ENCODE peak calls at places on chromosome 9, in eight cellular contexts. V is cardiac muscle cell, S is breast epithelium, Z is uterus, C is tibial nerve, U is left ventricle myocardium inferior, Q is keratinocyte, X is stomach. F is an unnamed sample. For H3K4me1, the result is how much of the 10 kb centered on the place peaks cover.

GRCh38 chr9:6054280-6055099 is 39.1 kb upstream of the RANBP6 start:
- DNase-seq in V (peak), S (no peak), Z (peak), C (peak), U (peak), Q (peak), X (peak), F (peak)

GRCh38 chr9:27491164-27491563 is 32.9 kb upstream of the IFNK start:
- DNase-seq in V (peak), S (no peak), Z (no peak), C (no peak), U (no peak), Q (peak), X (no peak), F (no peak)

GRCh38 chr9:36632892-36633291 is 60.2 kb downstream of the MELK start:
- DNase-seq in V (peak), S (no peak), Z (no peak), C (no peak), U (no peak), Q (no peak), X (no peak), F (no peak)

GRCh38 chr9:82062245-82062644 is 73.7 kb downstream of the SPATA31D1 start:
- DNase-seq in V (no peak), S (no peak), Z (no peak), C (no peak), U (no peak), Q (no peak), X (no peak), F (no peak)

GRCh38 chr9:87682618-87683017 is 43.3 kb upstream of the CTSL start:
- DNase-seq in V (no peak), S (no peak), Z (no peak), C (no peak), U (no peak), Q (no peak), X (no peak), F (peak)

GRCh38 chr9:18194316-18194715 is 279.6 kb upstream of the ADAMTSL1 start:
- DNase-seq in V (no peak), S (no peak), Z (no peak), C (no peak), U (no peak), Q (no peak), X (no peak), F (no peak)

GRCh38 chr9:131625848-131626670 is 80.7 kb downstream of the PRRT1B start:
- DNase-seq in V (no peak), S (no peak), Z (no peak), C (no peak), U (no peak), Q (no peak), X (no peak), F (no peak)

GRCh38 chr9:83572524-83572923 is 34.3 kb upstream of the FRMD3 start:
- DNase-seq in V (peak), S (no peak), Z (no peak), C (no peak), U (no peak), Q (no peak), X (no peak), F (no peak)

GRCh38 chr9:113387560-113388230 is 10.9 kb upstream of the HDHD3 start:
- DNase-seq in V (no peak), S (no peak), Z (no peak), C (no peak), U (no peak), Q (no peak), X (peak), F (no peak)

GRCh38 chr9:96379461-96379860 is 4.0 kb downstream of the SLC35D2 start:
- DNase-seq in V (no peak), S (no peak), Z (no peak), C (no peak), U (no peak), Q (no peak), X (no peak), F (no peak)

GRCh38 chr9:137630684-137631083 is 11.9 kb downstream of the EHMT1 start:
- DNase-seq in V (peak), S (no peak), Z (no peak), C (no peak), U (no peak), Q (no peak), X (no peak), F (no peak)

GRCh38 chr9:126621919-126622735 is 8.4 kb downstream of the LMX1B start:
- DNase-seq in V (no peak), S (peak), Z (no peak), C (no peak), U (no peak), Q (no peak), X (no peak), F (no peak)

GRCh38 chr9:71683598-71684235 is 84.6 kb downstream of the CEMIP2 start:
- DNase-seq in V (peak), S (peak), Z (peak), C (no peak), U (no peak), Q (peak), X (no peak), F (no peak)

GRCh38 chr9:95107001-95107749 is 210.3 kb downstream of the FANCC start:
- DNase-seq in V (peak), S (no peak), Z (peak), C (peak), U (no peak), Q (no peak), X (no peak), F (no peak)

GRCh38 chr9:87337335-87338074 is 160.2 kb upstream of the DAPK1 start:
- DNase-seq in V (peak), S (peak), Z (peak), C (no peak), U (no peak), Q (peak), X (no peak), F (no peak)

GRCh38 chr9:88852794-88853193 is 138.5 kb upstream of the S1PR3 start:
- DNase-seq in V (peak), S (no peak), Z (no peak), C (no peak), U (peak), Q (peak), X (no peak), F (no peak)

GRCh38 chr9:105333076-105333475 is 88.6 kb downstream of the SLC44A1 start:
- DNase-seq in V (peak), S (no peak), Z (no peak), C (no peak), U (no peak), Q (no peak), X (no peak), F (no peak)

GRCh38 chr9:129392093-129392541 is 214.1 kb upstream of the IER5L start:
- DNase-seq in V (no peak), S (no peak), Z (peak), C (no peak), U (no peak), Q (no peak), X (no peak), F (no peak)

GRCh38 chr9:113737414-113738271 is 138.5 kb upstream of the ZNF618 start:
- DNase-seq in V (peak), S (peak), Z (peak), C (no peak), U (no peak), Q (no peak), X (peak), F (peak)

GRCh38 chr9:131270171-131271015 is 5.9 kb downstream of the FAM78A start:
- DNase-seq in V (peak), S (peak), Z (peak), C (peak), U (peak), Q (no peak), X (peak), F (peak)

GRCh38 chr9:36492849-36493248 is 79.8 kb upstream of the MELK start:
- DNase-seq in V (peak), S (no peak), Z (no peak), C (no peak), U (no peak), Q (no peak), X (no peak), F (no peak)

GRCh38 chr9:93422987-93423386 is 28.5 kb upstream of the FAM120A start:
- DNase-seq in V (no peak), S (no peak), Z (no peak), C (no peak), U (no peak), Q (no peak), X (no peak), F (no peak)

GRCh38 chr9:16924311-16924915 is 53.9 kb upstream of the BNC2 start:
- DNase-seq in V (no peak), S (no peak), Z (no peak), C (no peak), U (no peak), Q (no peak), X (no peak), F (no peak)

GRCh38 chr9:27282269-27282668 is 14.7 kb downstream of the EQTN start:
- DNase-seq in V (no peak), S (no peak), Z (no peak), C (no peak), U (no peak), Q (no peak), X (no peak), F (no peak)

GRCh38 chr9:81849631-81850259 is 78.5 kb upstream of the SPATA31D4 start:
- DNase-seq in V (no peak), S (no peak), Z (no peak), C (no peak), U (no peak), Q (no peak), X (no peak), F (no peak)

GRCh38 chr9:94861589-94862241 is 135.2 kb downstream of the AOPEP start:
- DNase-seq in V (peak), S (no peak), Z (peak), C (no peak), U (no peak), Q (no peak), X (no peak), F (no peak)

GRCh38 chr9:69824497-69825252 is 4.1 kb downstream of the CFAP95 start:
- DNase-seq in V (no peak), S (no peak), Z (no peak), C (no peak), U (no peak), Q (no peak), X (no peak), F (no peak)

GRCh38 chr9:86529496-86530275 is 175.5 kb upstream of the TUT7 start:
- DNase-seq in V (no peak), S (no peak), Z (no peak), C (no peak), U (no peak), Q (no peak), X (no peak), F (no peak)

GRCh38 chr9:83906144-83906543 is 15.1 kb downstream of the KIF27 start:
- DNase-seq in V (no peak), S (no peak), Z (no peak), C (no peak), U (no peak), Q (no peak), X (no peak), F (no peak)

GRCh38 chr9:72324974-72325373 is 40.0 kb downstream of the ZFAND5 start:
- DNase-seq in V (no peak), S (no peak), Z (no peak), C (no peak), U (no peak), Q (no peak), X (no peak), F (no peak)

GRCh38 chr9:124583134-124583533 is 75.9 kb upstream of the NR5A1 start:
- DNase-seq in V (no peak), S (no peak), Z (no peak), C (no peak), U (no peak), Q (no peak), X (no peak), F (no peak)

GRCh38 chr9:1231998-1232919 is 182.1 kb downstream of the DMRT2 start:
- DNase-seq in V (peak), S (peak), Z (peak), C (peak), U (peak), Q (no peak), X (peak), F (peak)

GRCh38 chr9:36566813-36567217 is 5.9 kb upstream of the MELK start:
- DNase-seq in V (peak), S (peak), Z (no peak), C (no peak), U (no peak), Q (no peak), X (peak), F (no peak)

GRCh38 chr9:123723135-123723875 is 206.6 kb downstream of the DENND1A start:
- DNase-seq in V (no peak), S (no peak), Z (no peak), C (no peak), U (no peak), Q (no peak), X (no peak), F (no peak)

GRCh38 chr9:121275781-121276658 is 8.1 kb downstream of the GSN start:
- DNase-seq in V (no peak), S (no peak), Z (no peak), C (no peak), U (no peak), Q (no peak), X (no peak), F (no peak)

GRCh38 chr9:121279841-121280388 is 12.0 kb downstream of the GSN start:
- DNase-seq in V (no peak), S (no peak), Z (no peak), C (peak), U (no peak), Q (no peak), X (no peak), F (no peak)

GRCh38 chr9:121277026-121277425 is 9.1 kb downstream of the GSN start:
- DNase-seq in V (no peak), S (no peak), Z (no peak), C (no peak), U (no peak), Q (no peak), X (no peak), F (no peak)

GRCh38 chr9:121278535-121279169 is 10.7 kb downstream of the GSN start:
- DNase-seq in V (peak), S (peak), Z (peak), C (peak), U (no peak), Q (peak), X (peak), F (peak)

DNA sequence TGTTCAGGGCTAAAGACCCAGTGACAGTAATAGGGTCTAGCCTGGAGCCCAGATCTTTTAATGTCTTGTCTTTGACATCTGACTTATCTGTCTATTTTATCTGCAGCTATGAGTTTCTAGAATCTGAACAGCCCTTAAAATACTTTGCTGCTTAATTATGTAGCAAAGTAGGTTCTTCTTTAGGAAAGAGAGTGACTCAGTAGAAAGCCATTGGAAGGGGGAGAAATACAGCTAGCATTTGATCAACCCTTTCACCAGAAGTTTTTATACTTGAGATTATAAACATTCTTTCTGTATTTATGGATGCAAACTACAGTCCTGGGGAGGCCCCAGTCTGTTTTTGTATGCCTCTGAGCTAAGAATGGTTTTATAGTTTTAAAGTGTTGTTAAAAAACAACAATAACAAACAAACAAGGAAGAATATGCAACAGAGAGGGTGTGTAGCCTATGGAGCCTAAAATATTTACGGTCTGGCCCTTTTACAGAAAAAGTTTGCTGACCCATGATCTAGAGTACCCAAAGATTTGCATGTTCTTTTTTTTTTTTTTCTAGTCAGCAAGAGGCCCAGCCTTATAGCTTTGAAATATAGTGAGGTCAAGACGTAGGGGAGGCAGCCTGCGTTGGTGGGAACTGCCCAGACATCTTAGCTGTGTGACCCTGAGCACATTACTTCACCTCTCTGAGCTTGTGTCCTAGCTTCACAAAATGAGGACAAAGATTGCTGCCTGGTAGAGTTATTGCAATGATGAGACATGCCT is 9.7 kb downstream of the GSN start:
- DNase-seq in V (peak), S (no peak), Z (no peak), C (no peak), U (no peak), Q (no peak), X (no peak), F (no peak)
- H3K4me1 ChIP-seq in V (under half), S (under half), Z (under half), C (half or more), U (half or more), Q (half or more), X (half or more), F (under half)

GRCh38 chr9:127916665-127917581 is at the start of gene ST6GALNAC4:
- DNase-seq in V (peak), S (peak), Z (peak), C (peak), U (peak), Q (no peak), X (peak), F (peak)

GRCh38 chr9:127919253-127919815 is 2.5 kb upstream of the ST6GALNAC4 start:
- DNase-seq in V (peak), S (peak), Z (peak), C (peak), U (peak), Q (peak), X (peak), F (peak)

GRCh38 chr9:127917603-127918002 is 762 bp upstream of the ST6GALNAC4 start:
- DNase-seq in V (no peak), S (no peak), Z (no peak), C (no peak), U (no peak), Q (no peak), X (no peak), F (no peak)

GRCh38 chr9:127920794-127921193 is 4.0 kb upstream of the ST6GALNAC4 start:
- DNase-seq in V (no peak), S (no peak), Z (no peak), C (no peak), U (no peak), Q (no peak), X (no peak), F (no peak)

DNA sequence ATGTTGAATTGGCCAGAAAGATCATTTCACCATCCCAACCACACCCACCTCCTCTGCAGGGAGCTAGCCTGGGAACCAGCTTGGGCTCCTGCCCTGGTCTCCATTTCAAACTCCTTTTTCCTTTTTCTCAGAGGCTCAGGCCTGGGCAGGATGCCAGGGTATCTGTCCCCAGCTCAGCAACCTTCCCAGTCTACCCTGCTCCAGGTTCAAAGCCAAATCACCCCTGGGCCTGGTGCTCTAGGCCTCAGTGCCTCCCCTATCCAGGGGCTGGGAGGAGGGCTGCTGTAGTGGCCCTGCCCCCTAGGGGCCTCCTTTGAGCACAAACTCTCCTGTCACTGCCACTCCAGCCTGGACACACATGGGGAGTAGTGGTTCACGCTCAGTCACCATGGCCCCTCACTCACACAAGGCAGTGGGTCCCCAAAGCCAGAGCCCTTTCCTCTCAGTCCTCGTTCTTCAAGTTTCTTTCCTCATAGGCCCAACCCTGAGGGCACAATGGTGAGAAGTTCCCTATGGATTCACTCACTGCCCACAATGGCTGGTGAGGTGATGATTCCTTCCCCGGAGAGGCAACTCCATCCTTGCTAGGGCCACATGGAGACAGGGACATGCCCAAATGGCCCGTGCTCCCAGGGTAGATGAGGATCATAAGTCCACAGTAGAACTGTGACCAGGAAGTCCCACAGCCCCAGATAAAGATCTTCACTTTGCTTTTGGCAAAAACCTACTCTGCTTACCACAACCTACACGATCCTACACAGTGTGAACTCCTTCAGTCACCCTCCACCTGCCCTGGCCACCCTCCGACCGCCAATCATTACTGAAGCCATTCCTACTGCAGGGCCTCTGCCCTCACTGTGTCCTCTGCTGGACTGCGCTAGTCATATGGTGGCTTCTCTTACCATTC is 1.6 kb upstream of the ST6GALNAC4 start:
- DNase-seq in V (peak), S (no peak), Z (no peak), C (no peak), U (no peak), Q (no peak), X (no peak), F (no peak)
- TF ChIP-seq CTCF in V (no peak), S (no peak), Z (no peak), C (no peak), U (peak), Q (no peak), X (no peak), F (no peak)

GRCh38 chr9:136396219-136396515 is 3.8 kb downstream of the SNAPC4 start:
- DNase-seq in V (no peak), S (no peak), Z (no peak), C (no peak), U (no peak), Q (no peak), X (no peak), F (no peak)

GRCh38 chr9:136399176-136400037 is 563 bp downstream of the SNAPC4 start:
- DNase-seq in V (peak), S (no peak), Z (no peak), C (no peak), U (no peak), Q (no peak), X (no peak), F (no peak)

GRCh38 chr9:136400038-136400834 is at the start of gene SNAPC4:
- DNase-seq in V (peak), S (peak), Z (peak), C (peak), U (peak), Q (peak), X (peak), F (peak)

GRCh38 chr9:136397643-136398042 is 2.3 kb downstream of the SNAPC4 start:
- DNase-seq in V (no peak), S (no peak), Z (no peak), C (no peak), U (no peak), Q (no peak), X (no peak), F (no peak)

GRCh38 chr9:136398286-136398685 is 1.7 kb downstream of the SNAPC4 start:
- DNase-seq in V (no peak), S (no peak), Z (no peak), C (no peak), U (no peak), Q (no peak), X (no peak), F (no peak)
- H3K4me1 ChIP-seq in V (under half), S (under half), Z (under half), C (under half), U (under half), Q (under half), X (under half), F (under half)

GRCh38 chr9:122011818-122012498 is 81.2 kb downstream of the TTLL11 start:
- DNase-seq in V (no peak), S (no peak), Z (no peak), C (no peak), U (no peak), Q (no peak), X (no peak), F (no peak)

GRCh38 chr9:122016309-122016708 is 76.8 kb downstream of the TTLL11 start:
- DNase-seq in V (no peak), S (no peak), Z (no peak), C (no peak), U (no peak), Q (no peak), X (no peak), F (no peak)

GRCh38 chr9:122020398-122020797 is 72.7 kb downstream of the TTLL11 start:
- DNase-seq in V (peak), S (no peak), Z (no peak), C (no peak), U (no peak), Q (no peak), X (no peak), F (no peak)

GRCh38 chr9:122015165-122015821 is 77.8 kb downstream of the TTLL11 start:
- DNase-seq in V (no peak), S (no peak), Z (no peak), C (no peak), U (no peak), Q (no peak), X (no peak), F (no peak)

DNA sequence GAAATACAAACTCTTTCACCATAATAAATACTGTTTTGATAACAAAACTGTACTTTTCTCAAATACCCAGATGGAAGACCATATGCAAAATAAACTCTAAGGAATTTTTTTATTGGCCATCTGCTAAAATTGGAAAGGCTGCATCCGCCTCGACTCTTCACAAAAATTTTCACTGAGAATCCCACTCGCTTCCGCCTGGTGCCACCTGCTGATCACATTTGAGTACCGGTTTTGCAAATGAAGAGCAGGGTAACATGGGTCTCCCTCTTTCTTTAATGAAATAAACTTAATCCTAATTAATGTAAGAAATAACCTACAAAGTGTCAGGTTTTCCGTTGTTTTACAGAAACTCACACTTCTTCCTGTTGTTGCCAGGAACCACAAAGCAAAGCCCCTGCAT is 76.3 kb downstream of the TTLL11 start:
- DNase-seq in V (peak), S (no peak), Z (no peak), C (no peak), U (no peak), Q (no peak), X (no peak), F (no peak)
- TF ChIP-seq CTCF in V (peak), S (peak), Z (peak), C (peak), U (peak), Q (no peak), X (no peak), F (peak)

F was measured in lung.